ENCODE peak calls at places on chromosomes 16 and 17, in nine cellular contexts. V is fibroblast of pulmonary artery, S is GM23338, I is kidney, Q is lung, O is NB4, C is HL-60, E is colonic mucosa, M is fibroblast of lung. N is an unnamed sample.

GRCh38 chr17:12522336-12522735 is 143.4 kb upstream of the MYOCD start:
- DNase-seq in V (no peak), S (no peak), I (no peak), Q (no peak), O (no peak), C (no peak), E (no peak), M (no peak), N (no peak)

GRCh38 chr17:19703776-19704371 is 12.5 kb downstream of the SLC47A2 start:
- DNase-seq in V (no peak), S (peak), I (peak), Q (no peak), O (no peak), C (no peak), E (no peak), M (no peak), N (no peak)

GRCh38 chr17:83065660-83066542 is 13.5 kb upstream of the METRNL start:
- DNase-seq in V (no peak), S (no peak), I (peak), Q (no peak), O (no peak), C (no peak), E (peak), M (no peak), N (no peak)

GRCh38 chr16:59733321-59733720 is 999.2 kb upstream of the GOT2 start:
- DNase-seq in V (no peak), S (no peak), I (no peak), Q (no peak), O (no peak), C (no peak), E (no peak), M (no peak), N (no peak)

GRCh38 chr17:78716292-78716691 is 65.8 kb downstream of the CYTH1 start:
- DNase-seq in V (no peak), S (no peak), I (no peak), Q (no peak), O (no peak), C (no peak), E (no peak), M (no peak), N (no peak)

GRCh38 chr17:77002103-77003045 is 134.2 kb downstream of the MGAT5B start:
- DNase-seq in V (peak), S (peak), I (no peak), Q (no peak), O (no peak), C (no peak), E (no peak), M (peak), N (no peak)

GRCh38 chr16:56370185-56370584 is 55.2 kb downstream of the AMFR start:
- DNase-seq in V (peak), S (no peak), I (no peak), Q (no peak), O (no peak), C (no peak), E (no peak), M (no peak), N (no peak)

GRCh38 chr17:40996829-40997228 is 2.9 kb upstream of the KRTAP3-3 start:
- DNase-seq in V (no peak), S (no peak), I (no peak), Q (no peak), O (no peak), C (no peak), E (no peak), M (no peak), N (no peak)

GRCh38 chr17:16617481-16618060 is 36.1 kb downstream of the ZNF624 start:
- DNase-seq in V (no peak), S (no peak), I (no peak), Q (no peak), O (no peak), C (no peak), E (no peak), M (no peak), N (no peak)

GRCh38 chr17:13107726-13108235 is 90.0 kb upstream of the ELAC2 start:
- DNase-seq in V (no peak), S (no peak), I (no peak), Q (no peak), O (no peak), C (no peak), E (no peak), M (no peak), N (no peak)

GRCh38 chr16:35690413-35690812 is 2231.0 kb downstream of the TP53TG3F start:
- DNase-seq in V (no peak), S (no peak), I (no peak), Q (no peak), O (no peak), C (no peak), E (no peak), M (no peak), N (no peak)

GRCh38 chr16:4077083-4077714 is 39.0 kb downstream of the ADCY9 start:
- DNase-seq in V (no peak), S (no peak), I (no peak), Q (no peak), O (no peak), C (no peak), E (no peak), M (no peak), N (no peak)

GRCh38 chr17:50972579-50972978 is 106.4 kb upstream of the TOB1 start:
- DNase-seq in V (no peak), S (no peak), I (no peak), Q (no peak), O (no peak), C (no peak), E (no peak), M (no peak), N (no peak)

GRCh38 chr16:23952128-23953041 is 116.6 kb downstream of the PRKCB start:
- DNase-seq in V (no peak), S (no peak), I (no peak), Q (no peak), O (peak), C (peak), E (peak), M (no peak), N (no peak)

GRCh38 chr16:8718753-8719386 is 44.5 kb downstream of the ABAT start:
- DNase-seq in V (no peak), S (no peak), I (no peak), Q (no peak), O (no peak), C (no peak), E (no peak), M (no peak), N (no peak)

GRCh38 chr16:83899272-83899897 is 470 bp downstream of the MLYCD start:
- DNase-seq in V (peak), S (peak), I (peak), Q (peak), O (peak), C (peak), E (peak), M (peak), N (no peak)
- TF ChIP-seq CTCF in V (no peak), S (no peak), I (no peak), Q (no peak), O (no peak), C (no peak), E (no peak), M (no peak), N (no peak)

GRCh38 chr17:8117980-8118768 is at the start of gene ALOXE3:
- DNase-seq in V (peak), S (peak), I (peak), Q (no peak), O (peak), C (no peak), E (peak), M (peak), N (no peak)

GRCh38 chr17:8119575-8120519 is 1.5 kb upstream of the ALOXE3 start:
- DNase-seq in V (peak), S (peak), I (peak), Q (peak), O (peak), C (peak), E (peak), M (peak), N (peak)

GRCh38 chr17:8117367-8117979 is 841 bp downstream of the ALOXE3 start:
- DNase-seq in V (no peak), S (no peak), I (no peak), Q (no peak), O (peak), C (no peak), E (no peak), M (no peak), N (no peak)

GRCh38 chr17:8120520-8121443 is 2.5 kb upstream of the ALOXE3 start:
- DNase-seq in V (peak), S (peak), I (peak), Q (peak), O (peak), C (peak), E (peak), M (peak), N (peak)

DNA sequence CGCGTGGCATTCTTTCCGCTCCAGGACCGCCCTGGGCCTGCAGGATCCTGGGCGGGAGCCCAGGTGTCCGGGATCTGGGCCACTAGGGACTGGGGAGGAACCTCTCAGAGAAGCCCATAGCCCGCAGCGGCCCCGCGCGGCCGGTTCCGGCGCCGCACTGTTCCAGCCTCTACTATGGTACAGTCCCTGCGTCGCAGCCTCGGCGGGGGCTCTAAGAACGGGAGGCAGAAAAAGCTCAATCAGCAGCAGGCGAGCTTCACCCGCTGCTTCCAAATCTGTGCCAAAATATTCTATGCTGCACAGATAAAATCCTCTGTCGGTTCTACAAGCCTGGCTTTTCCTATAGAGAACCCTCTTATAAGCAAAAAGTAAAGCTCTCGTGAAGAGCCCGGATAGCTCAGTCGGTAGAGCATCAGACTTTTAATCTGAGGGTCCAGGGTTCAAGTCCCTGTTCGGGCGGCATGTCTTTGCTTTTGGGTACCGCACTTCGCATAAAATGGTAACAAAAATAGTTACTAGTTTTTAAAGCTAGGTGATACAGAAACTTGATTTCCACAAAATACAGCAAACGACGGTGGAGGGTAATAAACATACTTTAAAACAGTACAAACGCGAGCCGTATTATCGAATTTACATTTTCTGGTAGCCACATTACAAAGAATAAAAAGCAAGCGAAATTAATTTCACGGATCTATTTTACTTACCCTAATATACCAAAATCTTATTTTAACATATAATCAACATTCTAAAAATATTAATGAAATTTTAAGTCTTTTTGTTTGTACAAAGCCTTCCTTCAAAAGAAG is 658 bp upstream of the ALOXE3 start:
- DNase-seq in V (peak), S (peak), I (peak), Q (peak), O (peak), C (peak), E (peak), M (peak), N (peak)
- TF ChIP-seq CTCF in V (peak), S (peak), I (peak), Q (peak), O (peak), C (peak), E (peak), M (peak), N (peak)

DNA sequence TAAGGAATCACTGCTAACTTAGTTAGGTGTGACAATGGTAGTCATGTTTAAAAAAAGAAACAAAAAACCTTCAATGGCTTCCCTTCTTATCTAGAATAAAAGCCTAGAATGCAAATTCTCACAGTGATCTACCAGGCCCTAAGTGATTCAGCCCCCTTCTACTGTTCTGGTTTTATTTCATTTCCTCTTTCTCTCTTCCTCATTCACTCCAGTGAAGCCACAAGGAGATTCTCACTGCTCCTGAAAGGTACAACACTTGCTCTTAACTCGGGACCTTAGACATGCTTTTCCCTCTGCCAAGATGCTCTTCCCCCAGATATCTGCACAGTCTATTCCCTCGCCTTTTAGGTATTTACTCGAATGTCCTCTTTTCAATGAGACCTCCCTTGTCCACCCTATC is 3.7 kb downstream of the PIGS start:
- DNase-seq in V (no peak), S (no peak), I (no peak), Q (no peak), O (peak), C (peak), E (no peak), M (no peak), N (no peak)
- TF ChIP-seq CTCF in V (no peak), S (no peak), I (no peak), Q (no peak), O (no peak), C (no peak), E (no peak), M (no peak), N (no peak)

GRCh38 chr16:53421248-53421647 is 13.0 kb upstream of the RBL2 start:
- DNase-seq in V (no peak), S (peak), I (no peak), Q (no peak), O (no peak), C (no peak), E (no peak), M (no peak), N (no peak)
- TF ChIP-seq CTCF in V (no peak), S (peak), I (no peak), Q (no peak), O (peak), C (no peak), E (no peak), M (no peak), N (no peak)

GRCh38 chr16:25140459-25140858 is 28.9 kb downstream of the LCMT1 start:
- DNase-seq in V (no peak), S (no peak), I (no peak), Q (no peak), O (no peak), C (no peak), E (no peak), M (no peak), N (no peak)

GRCh38 chr16:25138130-25138529 is 26.6 kb downstream of the LCMT1 start:
- DNase-seq in V (no peak), S (no peak), I (no peak), Q (no peak), O (no peak), C (no peak), E (no peak), M (no peak), N (no peak)

GRCh38 chr16:25134306-25134705 is 22.8 kb downstream of the LCMT1 start:
- DNase-seq in V (no peak), S (no peak), I (no peak), Q (no peak), O (peak), C (peak), E (no peak), M (no peak), N (no peak)

DNA sequence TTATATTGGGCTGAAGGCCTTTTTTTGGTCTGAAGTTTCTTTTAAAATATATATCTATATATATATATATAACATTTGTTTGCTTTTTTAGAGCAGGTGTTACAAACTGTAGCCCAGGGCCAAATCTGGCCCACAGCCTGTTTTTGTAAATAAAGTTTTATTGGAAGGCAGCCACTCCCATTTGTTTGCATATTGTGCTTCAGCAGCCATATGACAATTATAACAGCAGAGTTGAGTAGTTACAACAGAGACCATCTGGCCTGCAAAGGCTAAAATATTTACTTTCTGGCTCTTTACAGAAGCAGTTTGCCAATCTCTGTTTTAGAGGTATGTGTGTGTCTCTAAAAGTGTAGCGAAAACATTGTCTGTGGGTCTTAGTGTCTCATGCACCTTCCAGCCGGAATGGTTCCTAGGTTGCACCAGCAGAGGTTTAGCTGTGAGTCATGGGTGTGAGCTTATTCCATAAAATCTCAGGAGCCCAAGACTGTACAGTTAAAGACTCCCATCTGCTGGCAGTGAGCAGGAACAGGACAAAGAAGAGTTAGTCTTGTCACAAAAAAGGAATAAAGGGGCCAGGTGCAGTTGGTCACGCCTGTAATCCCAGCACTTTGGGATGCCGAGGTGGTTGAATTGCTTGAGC is 23.8 kb downstream of the LCMT1 start:
- DNase-seq in V (peak), S (no peak), I (no peak), Q (no peak), O (no peak), C (no peak), E (peak), M (peak), N (no peak)
- TF ChIP-seq CTCF in V (peak), S (no peak), I (peak), Q (no peak), O (no peak), C (no peak), E (peak), M (peak), N (no peak)

DNA sequence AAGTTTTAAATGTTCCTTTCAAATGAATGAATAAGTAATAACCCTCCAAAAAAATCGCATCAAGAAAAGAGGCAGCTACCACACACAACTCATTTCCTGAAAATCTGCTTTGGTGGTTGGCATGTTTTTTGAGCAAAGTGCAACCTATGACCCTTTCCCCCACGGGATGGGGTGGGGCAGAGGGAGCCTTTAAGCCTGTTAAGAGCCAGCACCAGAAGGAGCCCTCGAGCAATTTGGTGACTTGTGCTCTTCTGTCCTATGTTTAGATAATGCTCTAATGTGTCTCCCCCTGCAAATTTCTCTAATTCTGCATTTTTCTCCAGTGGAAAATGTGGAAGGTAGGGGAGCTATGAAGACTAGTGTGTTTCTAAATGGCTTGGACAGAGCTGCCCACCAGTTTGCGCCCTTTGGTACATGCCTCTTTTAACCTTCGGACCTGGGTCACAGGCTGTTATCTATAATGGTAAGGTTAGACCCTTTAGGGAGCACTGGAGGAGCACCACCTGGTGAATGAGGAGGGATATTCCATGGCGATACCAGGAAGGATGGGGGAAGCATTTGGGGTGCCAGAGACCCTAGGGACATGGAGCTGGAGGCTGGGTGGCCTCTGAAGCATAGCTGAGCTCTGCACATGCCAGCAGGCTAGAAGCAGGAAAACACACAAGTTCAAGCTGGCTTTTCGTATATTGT is 1.6 kb downstream of the PYCARD start:
- DNase-seq in V (no peak), S (no peak), I (no peak), Q (no peak), O (peak), C (peak), E (peak), M (peak), N (no peak)
- TF ChIP-seq CTCF in V (no peak), S (no peak), I (no peak), Q (no peak), O (peak), C (peak), E (no peak), M (no peak), N (no peak)

GRCh38 chr17:81527591-81528383 is at the start of gene FSCN2:
- DNase-seq in V (no peak), S (no peak), I (peak), Q (no peak), O (no peak), C (no peak), E (no peak), M (no peak), N (no peak)
- TF ChIP-seq CTCF in V (peak), S (no peak), I (peak), Q (no peak), O (no peak), C (no peak), E (no peak), M (peak), N (no peak)

DNA sequence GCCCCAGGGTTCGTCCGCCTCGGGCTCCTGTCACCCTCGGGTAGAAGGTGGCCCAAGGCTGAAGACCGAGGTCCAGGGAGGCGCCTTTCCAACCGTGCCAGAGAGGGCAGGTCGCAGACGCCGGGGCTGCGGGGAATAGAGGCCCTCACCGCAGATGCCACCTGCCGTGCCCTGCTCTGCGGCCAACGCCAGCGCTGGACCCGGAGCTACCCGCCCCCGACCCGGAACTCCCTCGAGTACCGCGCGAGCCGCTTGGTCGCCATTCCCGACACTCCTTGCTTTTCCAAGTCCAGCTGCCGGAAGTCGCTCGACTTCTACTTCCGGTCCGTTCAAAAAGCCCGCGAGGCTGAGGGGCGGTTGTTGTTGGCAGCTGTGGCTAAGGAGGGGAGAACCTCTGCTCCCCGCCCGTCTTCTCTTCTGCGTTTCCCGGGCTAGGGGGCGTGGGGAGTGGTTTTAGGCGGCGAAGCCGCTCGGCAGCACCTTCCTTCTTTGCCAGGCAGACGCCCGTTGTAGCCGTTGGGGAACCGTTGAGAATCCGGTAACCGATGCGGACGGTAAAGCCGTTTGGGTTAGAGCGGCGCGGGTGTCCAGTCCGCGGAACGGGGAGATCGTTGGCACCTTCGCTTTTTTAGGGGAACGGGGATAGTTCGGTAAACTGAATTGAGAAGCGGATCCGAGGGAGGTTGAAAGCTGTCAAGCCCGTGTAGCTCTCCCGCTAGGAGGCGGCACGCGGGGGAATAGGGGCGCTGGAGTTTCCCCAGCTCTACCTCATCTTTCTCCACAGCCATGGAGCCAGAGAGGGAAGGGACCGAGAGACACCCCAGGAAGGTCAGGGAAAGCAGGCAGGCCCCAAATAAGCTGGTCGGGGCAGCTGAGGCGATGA is at the start of the genes ERI2 and REXO5:
- DNase-seq in V (peak), S (peak), I (peak), Q (peak), O (peak), C (peak), E (peak), M (peak), N (peak)
- TF ChIP-seq CTCF in V (peak), S (peak), I (peak), Q (no peak), O (peak), C (peak), E (no peak), M (peak), N (no peak)